ENCODE peak calls at places on chromosomes 2 and 18, in five cellular contexts. O, D, Q, P and Z are unnamed samples.

GRCh38 chr2:26653207-26654060 is 12.3 kb upstream of the CIB4 start:
- DNase-seq in P (no peak), O (no peak), D (no peak), Q (no peak), Z (no peak)

GRCh38 chr18:79494936-79495335 is 99.2 kb downstream of the NFATC1 start:
- DNase-seq in P (no peak), D (no peak), Q (peak), O (no peak), Z (no peak)

GRCh38 chr2:238486123-238486848 is 59.6 kb downstream of the ASB1 start:
- DNase-seq in Q (no peak), D (no peak), O (no peak), P (no peak), Z (no peak)

GRCh38 chr2:11777066-11777782 is 30.8 kb downstream of the LPIN1 start:
- DNase-seq in P (no peak), Q (no peak), D (no peak), O (no peak), Z (no peak)

GRCh38 chr2:129802290-129802689 is 177.2 kb upstream of the RAB6C start:
- DNase-seq in P (no peak), Q (no peak), D (no peak), O (no peak), Z (no peak)

GRCh38 chr2:138235041-138235440 is 266.5 kb upstream of the SPOPL start:
- DNase-seq in D (no peak), P (no peak), O (no peak), Q (no peak), Z (no peak)

GRCh38 chr2:134508396-134508795 is 210.4 kb downstream of the TMEM163 start:
- DNase-seq in P (no peak), O (no peak), Q (no peak), D (no peak), Z (no peak)

GRCh38 chr2:201267278-201268030 is 7.1 kb downstream of the CASP8 start:
- DNase-seq in Q (no peak), P (no peak), D (no peak), O (no peak), Z (no peak)

GRCh38 chr2:162333968-162334367 is 10.0 kb upstream of the GCA start:
- DNase-seq in D (no peak), Q (no peak), O (no peak), P (no peak), Z (no peak)

DNA sequence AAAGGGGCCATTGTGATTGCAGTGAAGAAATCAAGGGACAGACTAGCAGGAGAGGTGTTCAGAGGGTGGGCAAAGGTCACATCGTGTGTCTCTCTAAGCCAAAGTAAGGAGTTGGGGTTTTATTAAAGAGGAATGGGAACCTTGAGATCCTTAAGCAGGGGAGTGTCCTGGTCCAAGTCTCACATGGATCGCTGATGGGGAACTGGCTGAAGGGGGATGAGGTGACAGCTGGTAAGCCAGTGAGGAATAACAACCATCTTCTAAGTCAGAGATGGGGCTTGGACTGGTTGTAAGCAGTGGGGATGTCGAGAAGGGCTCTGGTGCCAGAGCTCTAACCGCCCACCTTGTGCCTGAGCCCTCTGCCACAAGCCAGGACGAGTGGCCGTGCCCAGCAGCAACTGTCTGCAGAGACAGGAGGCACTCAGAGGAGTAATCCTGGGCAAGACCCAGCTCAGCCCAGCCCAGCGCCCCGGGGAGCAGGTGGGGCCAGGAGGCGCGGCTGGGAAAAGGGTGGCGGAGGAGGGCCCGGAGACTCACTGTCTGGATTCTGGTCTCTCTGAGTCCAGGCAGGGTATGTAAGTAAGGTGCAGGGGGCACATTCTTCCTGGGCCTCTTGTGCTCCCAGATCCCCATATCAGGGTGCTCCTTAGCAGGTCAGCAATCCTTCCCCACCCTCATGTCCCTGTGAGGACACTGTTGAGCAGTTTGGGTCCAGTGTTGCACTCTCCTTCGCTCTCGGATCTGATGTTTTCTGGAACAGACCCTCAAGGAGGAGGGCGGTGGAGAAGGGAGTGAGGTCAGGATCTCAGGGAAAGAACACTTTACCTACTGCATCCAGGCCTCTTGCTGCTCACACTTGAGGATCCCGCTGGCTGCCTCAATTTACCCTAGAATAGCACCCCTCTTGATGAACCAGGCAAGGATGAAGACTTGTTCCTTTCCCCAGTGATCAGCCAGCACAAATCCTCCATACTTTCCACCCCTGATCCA is 13.8 kb downstream of the WNT10A start:
- DNase-seq in Q (no peak), O (no peak), P (no peak), D (no peak), Z (no peak)
- H3K4me3 ChIP-seq in Q (no peak), O (no peak), P (no peak), D (no peak), Z (no peak)

DNA sequence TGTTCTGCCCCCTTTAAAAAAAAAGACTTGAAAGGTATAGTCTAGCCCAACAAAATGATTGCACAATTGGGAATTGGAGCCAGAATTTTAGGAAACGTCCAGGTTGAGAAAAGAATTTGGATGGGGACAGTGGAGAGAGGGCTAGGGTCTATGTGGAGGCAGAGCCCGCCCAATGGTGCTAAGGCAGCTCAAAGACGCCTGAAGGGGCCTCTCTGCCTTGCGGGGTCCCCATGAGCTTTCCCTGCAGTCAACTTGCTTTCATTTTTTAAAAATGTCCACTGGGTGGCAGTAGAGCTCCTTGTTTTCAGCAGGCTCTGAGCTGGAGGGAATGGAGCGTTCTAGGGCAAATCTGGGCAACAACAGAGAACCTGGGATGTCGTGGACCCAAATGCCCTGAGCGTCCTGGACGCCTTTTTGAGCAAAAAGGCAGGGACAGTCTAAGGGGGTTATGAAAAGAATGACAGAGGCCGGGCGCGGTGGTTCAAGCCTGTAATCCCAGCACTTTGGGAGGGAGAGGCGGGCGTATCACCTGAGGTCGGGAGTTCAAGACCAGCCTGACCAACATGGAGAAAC is 40.2 kb upstream of the ITM2C start:
- DNase-seq in P (peak), O (peak), Q (no peak), D (peak), Z (peak)
- H3K4me3 ChIP-seq in P (peak), O (peak), Q (peak), D (no peak), Z (no peak)

DNA sequence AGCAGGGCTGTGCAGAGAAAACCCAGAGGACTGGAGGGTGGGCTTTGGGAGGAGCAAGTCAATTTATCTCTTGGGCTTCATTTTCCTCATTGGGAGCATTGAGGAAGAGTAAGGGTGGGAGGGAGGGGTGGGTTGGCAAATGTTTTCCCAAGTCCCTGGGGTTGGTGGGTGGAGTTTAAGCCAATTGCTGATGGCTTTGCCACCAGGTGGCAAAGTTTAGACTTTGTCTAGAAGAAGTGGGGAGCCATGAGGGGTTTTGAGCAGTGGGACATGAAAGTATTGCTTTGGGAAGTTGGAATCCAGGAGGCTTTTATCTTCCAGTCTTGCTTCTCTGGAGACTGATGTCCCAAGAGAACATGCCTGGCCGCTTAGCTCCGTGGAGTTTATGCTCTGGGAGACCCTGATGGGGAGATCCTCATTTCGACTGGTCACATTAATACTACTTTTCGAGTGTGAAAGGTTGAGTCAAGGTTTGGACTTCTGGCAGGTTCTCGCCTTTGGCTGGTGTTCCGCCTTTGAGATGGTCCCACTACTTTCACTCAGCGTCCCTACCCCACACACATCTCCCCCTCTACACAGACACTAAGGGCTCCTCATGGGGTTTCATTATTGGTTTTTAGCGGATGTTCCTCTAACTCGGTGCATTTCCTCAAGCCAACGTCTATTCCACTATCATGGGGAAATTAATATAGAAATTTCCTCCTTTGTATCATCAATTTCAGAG is 126.7 kb downstream of the PRKCE start:
- DNase-seq in D (no peak), Q (no peak), O (no peak), P (no peak), Z (no peak)
- H3K4me3 ChIP-seq in D (no peak), Q (no peak), O (no peak), P (no peak), Z (no peak)

GRCh38 chr2:209696836-209697711 is 74.6 kb upstream of the UNC80 start:
- DNase-seq in Q (no peak), O (no peak), P (no peak), D (no peak), Z (no peak)

DNA sequence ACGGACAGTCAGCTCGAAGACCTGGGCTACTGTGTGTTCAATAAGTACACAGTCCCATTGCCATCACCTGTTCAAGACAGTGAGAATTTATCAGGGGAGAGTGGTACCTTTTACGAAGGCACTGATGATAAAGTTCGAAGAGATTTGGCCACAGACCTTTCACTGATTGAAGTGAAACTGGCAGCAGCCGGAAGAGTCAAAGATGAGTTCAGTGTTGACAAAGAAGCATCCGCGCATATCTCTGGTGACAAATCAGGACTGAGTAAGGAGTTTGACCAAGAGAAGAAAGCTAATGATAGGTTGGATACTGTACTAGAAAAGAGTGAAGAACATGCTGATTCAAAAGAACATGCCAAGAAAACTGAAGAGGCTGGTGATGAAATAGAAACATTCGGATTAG is 76.9 kb upstream of the UNC80 start:
- DNase-seq in Q (no peak), D (no peak), P (no peak), O (no peak), Z (no peak)
- H3K4me3 ChIP-seq in Q (no peak), D (no peak), P (no peak), O (no peak), Z (no peak)

DNA sequence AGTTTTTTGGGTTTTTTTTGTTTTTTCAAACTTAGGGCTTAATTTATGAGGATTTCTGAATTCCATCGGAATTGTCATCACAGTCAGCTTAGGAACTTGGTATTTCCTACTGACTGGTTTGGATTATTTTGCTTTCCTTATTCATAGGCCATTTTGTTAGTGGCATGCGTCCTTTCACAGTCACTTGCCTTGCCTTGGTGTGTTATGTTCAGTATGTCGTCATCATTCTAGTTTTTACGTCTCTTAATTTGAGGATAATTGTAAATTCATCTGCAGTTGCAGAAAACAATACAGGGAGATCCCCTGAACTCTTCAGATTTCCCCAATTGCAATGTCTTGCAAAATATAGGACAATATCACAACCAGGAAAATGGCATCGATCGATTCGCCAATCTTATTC is 485.3 kb downstream of the CBLN2 start:
- DNase-seq in D (no peak), O (no peak), P (no peak), Q (no peak), Z (no peak)
- H3K4me3 ChIP-seq in D (no peak), O (no peak), P (no peak), Q (no peak), Z (no peak)

GRCh38 chr2:112140899-112141622 is 2.9 kb downstream of the FBLN7 start:
- DNase-seq in Q (no peak), O (no peak), P (no peak), D (no peak), Z (no peak)
- H3K4me3 ChIP-seq in Q (no peak), O (no peak), P (no peak), D (no peak), Z (no peak)

GRCh38 chr2:100919316-100919715 is 82.8 kb upstream of the RPL31 start:
- DNase-seq in Q (no peak), P (no peak), D (peak), O (no peak), Z (no peak)
- H3K4me3 ChIP-seq in Q (no peak), P (no peak), D (no peak), O (no peak), Z (no peak)

GRCh38 chr2:231617059-231617926 is 24.6 kb downstream of the TEX44 start:
- DNase-seq in P (no peak), D (no peak), O (no peak), Q (no peak), Z (no peak)

GRCh38 chr2:231626449-231626848 is 33.8 kb downstream of the TEX44 start:
- DNase-seq in P (no peak), D (no peak), Q (no peak), O (no peak), Z (no peak)

GRCh38 chr2:231622963-231623362 is 30.3 kb downstream of the TEX44 start:
- DNase-seq in Q (no peak), D (no peak), P (no peak), O (no peak), Z (no peak)

GRCh38 chr2:231621051-231621879 is 28.6 kb downstream of the TEX44 start:
- DNase-seq in P (no peak), O (no peak), D (no peak), Q (no peak), Z (no peak)
- H3K4me3 ChIP-seq in P (no peak), O (no peak), D (no peak), Q (peak), Z (no peak)

GRCh38 chr2:61419570-61419969 is 51.3 kb downstream of the USP34 start:
- DNase-seq in P (no peak), O (no peak), D (no peak), Q (no peak), Z (no peak)

GRCh38 chr2:61421611-61422010 is 49.3 kb downstream of the USP34 start:
- DNase-seq in O (no peak), Q (no peak), D (no peak), P (no peak), Z (no peak)

GRCh38 chr2:61419129-61419528 is 51.8 kb downstream of the USP34 start:
- DNase-seq in P (no peak), D (no peak), O (peak), Q (no peak), Z (no peak)

GRCh38 chr2:61423714-61424113 is 47.2 kb downstream of the USP34 start:
- DNase-seq in O (no peak), Q (no peak), P (no peak), D (no peak), Z (no peak)

GRCh38 chr2:61420986-61421546 is 49.8 kb downstream of the USP34 start:
- DNase-seq in P (no peak), D (no peak), O (no peak), Q (no peak), Z (no peak)
- H3K4me3 ChIP-seq in P (no peak), D (no peak), O (no peak), Q (no peak), Z (no peak)